ENCODE peak calls at places on chromosomes 6 and 20, in four cellular contexts. J, Y, W and R are unnamed samples.

GRCh38 chr6:42960243-42961019 is at the start of gene GNMT:
- DNase-seq in J (peak; percentile 78), W (peak; percentile 71), Y (no peak), R (peak; percentile 88)

GRCh38 chr6:114342826-114343781 is at the start of gene HS3ST5:
- DNase-seq in Y (no peak), W (no peak), J (peak; percentile 66), R (peak; percentile 83)

GRCh38 chr6:19382676-19383075 is 454.5 kb upstream of the ID4 start:
- DNase-seq in W (no peak), Y (no peak), J (no peak), R (no peak)

GRCh38 chr6:153032255-153032882 is 29.9 kb upstream of the MTRF1L start:
- DNase-seq in J (no peak), W (no peak), Y (no peak), R (no peak)

GRCh38 chr6:21846541-21847451 is 253.2 kb downstream of the SOX4 start:
- DNase-seq in J (no peak), Y (no peak), W (no peak), R (peak; percentile 46)

GRCh38 chr6:116268589-116269293 is 11.0 kb downstream of the TSPYL1 start:
- DNase-seq in Y (peak; percentile 67), W (no peak), J (no peak), R (no peak)

GRCh38 chr6:148969679-148970078 is 222.8 kb downstream of the UST start:
- DNase-seq in J (peak; percentile 89), Y (no peak), W (no peak), R (no peak)

GRCh38 chr6:15017251-15017650 is 228.6 kb upstream of the JARID2 start:
- DNase-seq in W (no peak), J (no peak), Y (no peak), R (no peak)

GRCh38 chr20:36061754-36062153 is 92.8 kb upstream of the EPB41L1 start:
- DNase-seq in W (no peak), Y (no peak), J (no peak), R (no peak)

GRCh38 chr6:86192123-86192522 is 549.4 kb upstream of the SYNCRIP start:
- DNase-seq in Y (no peak), J (no peak), W (no peak), R (peak; percentile 7)

GRCh38 chr6:40755046-40755681 is 168.0 kb upstream of the LRFN2 start:
- DNase-seq in W (no peak), J (peak; percentile 66), Y (no peak), R (peak; percentile 93)

GRCh38 chr20:17612287-17612974 is 42.6 kb downstream of the DSTN start:
- DNase-seq in W (peak; percentile 88), J (peak; percentile 91), Y (no peak), R (no peak)

GRCh38 chr6:139325003-139325600 is 33.3 kb upstream of the TXLNB start:
- DNase-seq in Y (no peak), J (no peak), W (no peak), R (no peak)

GRCh38 chr6:130674604-130675003 is 152.6 kb upstream of the SMLR1 start:
- DNase-seq in W (no peak), Y (no peak), J (no peak), R (no peak)

GRCh38 chr20:32132911-32133549 is 23.5 kb downstream of the TM9SF4 start:
- DNase-seq in Y (no peak), W (peak; percentile 51), J (peak; percentile 27), R (no peak)

GRCh38 chr6:89984926-89985743 is 90.9 kb downstream of the GJA10 start:
- DNase-seq in J (peak; percentile 72), Y (no peak), W (no peak), R (peak; percentile 95)

GRCh38 chr6:12148841-12149240 is 136.7 kb downstream of the HIVEP1 start:
- DNase-seq in W (no peak), J (no peak), Y (no peak), R (no peak)

GRCh38 chr6:27188206-27188884 is 59.2 kb upstream of the PRSS16 start:
- DNase-seq in W (peak; percentile 81), J (peak; percentile 76), Y (no peak), R (peak; percentile 28)

GRCh38 chr6:105272783-105273182 is 93.0 kb upstream of the POPDC3 start:
- DNase-seq in Y (no peak), W (no peak), J (no peak), R (peak; percentile 70)

GRCh38 chr6:43962458-43962857 is 164.8 kb downstream of the MRPL14 start:
- DNase-seq in W (no peak), J (no peak), Y (no peak), R (no peak)

GRCh38 chr6:44177691-44178423 is 19.2 kb downstream of the CAPN11 start:
- DNase-seq in W (peak; percentile 92), J (peak; percentile 79), Y (peak; percentile 47), R (no peak)

GRCh38 chr6:106688177-106688951 is 59.0 kb downstream of the QRSL1 start:
- DNase-seq in J (no peak), Y (no peak), W (no peak), R (no peak)

GRCh38 chr20:36086767-36087166 is 67.8 kb upstream of the EPB41L1 start:
- DNase-seq in W (no peak), Y (no peak), J (no peak), R (no peak)

GRCh38 chr6:53035549-53036213 is 29.5 kb upstream of the FBXO9 start:
- DNase-seq in J (no peak), W (no peak), Y (no peak), R (no peak)

GRCh38 chr6:143675946-143676345 is 1.8 kb upstream of the PHACTR2 start:
- DNase-seq in J (no peak), Y (no peak), W (no peak), R (no peak)
- H3K4me3 ChIP-seq in J (no peak overlapping the region), Y (no peak overlapping the region), W (no peak overlapping the region), R (no peak overlapping the region)

GRCh38 chr20:40592891-40593290 is 96.1 kb downstream of the MAFB start:
- DNase-seq in J (no peak), W (no peak), Y (no peak), R (no peak)

GRCh38 chr20:40588891-40589290 is 100.1 kb downstream of the MAFB start:
- DNase-seq in Y (no peak), J (no peak), W (no peak), R (no peak)

GRCh38 chr20:40587038-40587437 is 102.0 kb downstream of the MAFB start:
- DNase-seq in Y (no peak), J (no peak), W (no peak), R (no peak)

GRCh38 chr20:40589581-40589980 is 99.5 kb downstream of the MAFB start:
- DNase-seq in Y (no peak), J (no peak), W (no peak), R (no peak)

DNA sequence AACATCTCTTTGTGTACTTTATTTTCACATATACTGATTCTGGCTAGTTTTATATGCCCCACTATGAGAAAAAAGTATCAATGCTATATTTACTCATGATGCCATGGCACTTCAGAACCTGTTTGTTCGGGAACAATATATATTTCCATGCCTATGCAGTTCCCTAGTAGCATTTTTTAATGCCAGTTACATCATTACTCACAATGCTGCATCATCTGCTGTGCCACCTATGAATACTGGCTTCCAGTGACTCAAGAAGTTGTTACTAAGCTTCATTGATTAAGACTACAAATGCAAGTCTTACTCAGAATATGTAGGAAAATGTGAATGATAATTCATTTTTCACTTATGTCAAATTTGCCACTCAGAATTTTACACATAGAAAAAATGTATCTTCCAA is 97.9 kb downstream of the MAFB start:
- DNase-seq in W (no peak), Y (no peak), J (no peak), R (no peak)
- TF ChIP-seq CTCF in W (no peak), Y (no peak), J (no peak), R (no peak)

GRCh38 chr6:68718379-68719073 is 83.4 kb downstream of the ADGRB3 start:
- DNase-seq in Y (no peak), W (no peak), J (no peak), R (no peak)

GRCh38 chr6:68710916-68711315 is 75.8 kb downstream of the ADGRB3 start:
- DNase-seq in Y (no peak), J (no peak), W (no peak), R (no peak)

GRCh38 chr6:68719761-68720160 is 84.7 kb downstream of the ADGRB3 start:
- DNase-seq in J (no peak), Y (no peak), W (no peak), R (no peak)

GRCh38 chr6:68711386-68712000 is 76.4 kb downstream of the ADGRB3 start:
- DNase-seq in J (no peak), Y (no peak), W (no peak), R (no peak)

DNA sequence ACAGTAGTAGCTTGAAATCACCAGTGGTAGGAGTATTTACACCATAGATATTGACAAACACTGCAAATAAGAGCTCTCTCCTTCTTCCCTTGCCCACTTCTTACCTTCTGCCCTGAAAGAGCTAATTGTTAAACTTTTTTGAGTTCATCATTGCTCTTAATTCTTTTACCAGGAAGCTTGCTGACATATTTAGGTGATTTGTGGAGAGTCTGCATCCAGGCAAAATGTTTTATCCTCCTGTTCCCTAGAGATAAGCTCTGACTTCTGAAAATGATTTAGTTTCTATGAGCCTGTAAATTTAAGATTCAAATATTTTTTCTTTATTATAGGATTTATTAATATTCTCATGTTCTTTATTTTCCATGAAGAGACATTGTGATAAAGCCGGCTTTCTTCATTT is 81.5 kb downstream of the ADGRB3 start:
- DNase-seq in Y (no peak), J (no peak), W (no peak), R (no peak)
- H3K4me3 ChIP-seq in Y (no peak overlapping the region), J (no peak overlapping the region), W (no peak overlapping the region), R (no peak overlapping the region)

GRCh38 chr6:79426625-79427278 is 110.5 kb downstream of the LCA5 start:
- DNase-seq in Y (no peak), W (no peak), J (no peak), R (no peak)

GRCh38 chr6:79427721-79428120 is 109.5 kb downstream of the LCA5 start:
- DNase-seq in Y (no peak), W (no peak), J (no peak), R (no peak)

GRCh38 chr6:79432726-79433125 is 104.5 kb downstream of the LCA5 start:
- DNase-seq in W (no peak), Y (no peak), J (no peak), R (no peak)

GRCh38 chr6:79430913-79431312 is 106.3 kb downstream of the LCA5 start:
- DNase-seq in J (no peak), Y (no peak), W (no peak), R (no peak)

GRCh38 chr6:79431469-79431868 is 105.8 kb downstream of the LCA5 start:
- DNase-seq in W (no peak), J (no peak), Y (no peak), R (peak; percentile 18)
- TF ChIP-seq CTCF in W (no peak), J (no peak), Y (peak; percentile 22), R (peak; percentile 50)